ENCODE peak calls at places on chromosomes 6 and 20, in nine cellular contexts. Z, K, X, Y, F, E, H, P and I are unnamed samples.
A peak's percentile ranks its signal among the peaks of the same experiment; 100 is the strongest.

GRCh38 chr6:34986845-34987246 is 97.8 kb downstream of the ANKS1A start:
- DNase-seq in H (peak; percentile 71), E (peak; percentile 63), Z (peak; percentile 90), X (peak; percentile 67), P (peak; percentile 74), F (peak; percentile 92), Y (peak; percentile 93), K (peak; percentile 83), I (peak; percentile 56)

GRCh38 chr6:34497411-34497810 is 31.5 kb downstream of the PACSIN1 start:
- DNase-seq in P (no peak), Y (no peak), F (no peak), K (no peak), Z (no peak), H (no peak), E (no peak), X (no peak), I (no peak)

GRCh38 chr20:5776074-5776473 is 25.9 kb downstream of the SHLD1 start:
- DNase-seq in K (no peak), X (no peak), H (no peak), F (no peak), P (no peak), Z (no peak), Y (no peak), E (no peak), I (no peak)

GRCh38 chr20:271528-271927 is 14.0 kb downstream of the DEFB132 start:
- DNase-seq in P (no peak), Y (no peak), K (no peak), E (no peak), X (peak; percentile 10), H (no peak), F (no peak), Z (no peak), I (no peak)

GRCh38 chr20:12699374-12700228 is 309.2 kb upstream of the SPTLC3 start:
- DNase-seq in F (no peak), P (no peak), Y (peak; percentile 41), K (no peak), E (no peak), X (no peak), Z (no peak), H (no peak), I (no peak)

GRCh38 chr6:33896391-33897192 is 92.8 kb upstream of the MLN start:
- DNase-seq in K (peak; percentile 7), E (no peak), Y (no peak), X (no peak), P (no peak), H (no peak), Z (peak; percentile 43), F (no peak), I (no peak)

GRCh38 chr6:41531591-41532582 is 14.3 kb upstream of the FOXP4 start:
- DNase-seq in Y (peak; percentile 36), P (no peak), F (no peak), X (peak; percentile 72), K (peak; percentile 55), H (no peak), Z (peak; percentile 82), E (no peak), I (peak; percentile 28)

GRCh38 chr6:165439928-165440554 is 130.6 kb upstream of the C6orf118 start:
- DNase-seq in K (peak; percentile 77), Y (peak; percentile 68), E (peak; percentile 69), X (no peak), F (peak; percentile 59), H (peak; percentile 21), Z (peak; percentile 8), P (no peak), I (peak; percentile 4)

GRCh38 chr6:165819394-165819793 is 156.4 kb upstream of the PDE10A start:
- DNase-seq in X (no peak), F (no peak), Z (no peak), K (no peak), E (no peak), Y (no peak), P (no peak), H (no peak), I (no peak)

GRCh38 chr6:148251286-148251685 is 91.4 kb upstream of the SASH1 start:
- DNase-seq in Z (peak; percentile 77), P (no peak), Y (peak; percentile 28), H (peak; percentile 37), X (no peak), F (peak; percentile 38), E (peak; percentile 46), K (peak; percentile 70), I (peak; percentile 54)

GRCh38 chr20:50648651-50649050 is 42.7 kb downstream of the RIPOR3 start:
- DNase-seq in Y (no peak), F (no peak), E (no peak), X (no peak), H (no peak), Z (no peak), K (no peak), P (no peak), I (no peak)

GRCh38 chr20:14997791-14998190 is 660.4 kb upstream of the FLRT3 start:
- DNase-seq in Z (peak; percentile 91), Y (no peak), H (no peak), E (peak; percentile 73), K (peak; percentile 70), P (peak; percentile 9), X (no peak), F (no peak), I (peak; percentile 51)

GRCh38 chr20:54668271-54669053 is 193.1 kb downstream of the DOK5 start:
- DNase-seq in F (peak; percentile 58), K (no peak), Z (peak; percentile 45), X (no peak), Y (peak; percentile 62), P (peak; percentile 23), E (peak; percentile 26), H (peak; percentile 41), I (no peak)

GRCh38 chr6:160974304-160974771 is 17.2 kb upstream of the MAP3K4 start:
- DNase-seq in E (no peak), H (no peak), P (no peak), Z (peak; percentile 97), F (peak; percentile 55), Y (peak; percentile 53), X (no peak), K (peak; percentile 94), I (peak; percentile 96)

GRCh38 chr6:47852727-47853126 is 70.9 kb downstream of the OPN5 start:
- DNase-seq in F (no peak), Z (peak; percentile 2), X (no peak), Y (no peak), H (no peak), K (no peak), P (no peak), E (peak; percentile 2), I (no peak)

GRCh38 chr20:36491901-36492617 is 49.3 kb upstream of the MYL9 start:
- DNase-seq in P (peak; percentile 91), H (no peak), Z (no peak), E (no peak), K (peak; percentile 47), X (no peak), Y (peak; percentile 2), F (no peak), I (peak; percentile 25)

GRCh38 chr6:163943647-163944395 is 529.3 kb downstream of the QKI start:
- DNase-seq in K (peak; percentile 54), X (peak; percentile 82), P (peak; percentile 51), Y (peak; percentile 39), F (peak; percentile 41), E (no peak), Z (no peak), H (no peak), I (no peak)
- H3K4me3 ChIP-seq in K (peak overlapping the region; percentile 31), X (peak overlapping the region; percentile 12), P (peak overlapping the region; percentile 27), Y (no peak overlapping the region), F (no peak overlapping the region), E (no peak overlapping the region), Z (no peak overlapping the region), H (no peak overlapping the region), I (peak overlapping the region; percentile 4)

DNA sequence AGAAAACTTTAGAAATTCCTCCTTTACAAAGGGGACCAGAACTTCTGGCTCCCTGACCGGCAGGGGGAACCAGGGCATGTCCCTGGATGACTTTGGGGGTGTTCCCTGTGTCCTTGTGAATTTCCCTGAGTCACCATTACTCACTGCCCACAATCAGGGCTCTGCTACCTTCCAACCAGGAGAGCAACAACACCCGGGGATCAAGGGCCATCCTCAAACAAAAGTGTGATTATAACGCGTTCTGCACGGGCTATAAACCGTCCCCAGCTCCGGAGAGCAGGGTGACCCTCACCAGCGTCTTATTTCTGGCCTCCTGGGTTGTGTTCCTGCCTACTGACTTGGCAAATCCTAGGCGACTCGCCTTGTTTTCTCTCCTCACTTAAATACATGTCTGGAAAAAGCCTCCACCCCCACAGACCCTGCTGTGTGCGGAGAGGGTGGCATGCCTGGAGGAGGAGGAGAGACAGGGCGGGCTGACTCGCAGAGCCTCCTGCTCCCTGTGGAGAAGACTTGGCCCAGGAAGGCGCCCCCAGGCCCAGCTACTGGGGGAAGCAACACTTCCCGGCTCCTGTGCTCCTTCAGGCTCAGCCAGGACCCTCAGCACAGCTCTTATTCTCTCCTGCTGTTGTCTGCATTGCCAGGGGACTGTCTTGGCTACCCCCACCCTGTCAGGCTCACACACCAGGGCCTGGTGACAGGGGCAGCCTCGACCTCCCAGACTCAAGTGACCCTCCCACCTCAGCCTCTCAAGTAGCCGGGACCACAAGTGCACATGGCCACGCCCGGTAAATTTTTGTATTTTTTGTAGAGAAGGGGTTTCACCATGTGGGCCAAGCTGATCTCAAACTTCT is 54.1 kb downstream of the FGD2 start:
- DNase-seq in H (peak; percentile 99), X (peak; percentile 95), Z (peak; percentile 97), E (peak; percentile 95), K (peak; percentile 94), Y (peak; percentile 90), P (peak; percentile 77), F (peak; percentile 70), I (peak; percentile 90)
- H3K4me3 ChIP-seq in H (peak overlapping the region; percentile 32), X (peak overlapping the region; percentile 1), Z (peak overlapping the region; percentile 6), E (peak overlapping the region; percentile 8), K (no peak overlapping the region), Y (no peak overlapping the region), P (peak overlapping the region; percentile 26), F (no peak overlapping the region), I (peak overlapping the region; percentile 23)

GRCh38 chr6:150145830-150146229 is 3.0 kb downstream of the PPP1R14C start:
- DNase-seq in Y (no peak), X (no peak), F (no peak), E (no peak), H (no peak), P (no peak), Z (no peak), K (no peak), I (no peak)

GRCh38 chr6:150146436-150146835 is 3.6 kb downstream of the PPP1R14C start:
- DNase-seq in H (no peak), E (no peak), Z (no peak), F (no peak), X (no peak), Y (no peak), K (no peak), P (no peak), I (no peak)

GRCh38 chr6:150144294-150144868 is 1.5 kb downstream of the PPP1R14C start:
- DNase-seq in E (no peak), F (no peak), X (no peak), H (no peak), Z (no peak), K (no peak), Y (no peak), P (no peak), I (no peak)

GRCh38 chr6:150143521-150144293 is 863 bp downstream of the PPP1R14C start:
- DNase-seq in K (no peak), X (no peak), P (no peak), Y (no peak), E (no peak), H (no peak), F (peak; percentile 44), Z (peak; percentile 12), I (no peak)

GRCh38 chr6:150145427-150145826 is 2.6 kb downstream of the PPP1R14C start:
- DNase-seq in Z (no peak), P (no peak), Y (no peak), H (no peak), K (no peak), F (peak; percentile 69), E (no peak), X (no peak), I (no peak)
- H3K4me3 ChIP-seq in Z (no peak overlapping the region), P (no peak overlapping the region), Y (no peak overlapping the region), H (no peak overlapping the region), K (no peak overlapping the region), F (peak overlapping the region; percentile 95), E (no peak overlapping the region), X (no peak overlapping the region), I (no peak overlapping the region)

GRCh38 chr6:70281923-70282902 is 20.7 kb downstream of the COL9A1 start:
- DNase-seq in F (peak; percentile 68), X (no peak), K (no peak), P (no peak), E (no peak), Y (peak; percentile 31), H (no peak), Z (no peak), I (no peak)
- H3K4me3 ChIP-seq in F (peak overlapping the region; percentile 19), X (no peak overlapping the region), K (no peak overlapping the region), P (peak overlapping the region; percentile 46), E (peak overlapping the region; percentile 12), Y (peak overlapping the region; percentile 16), H (no peak overlapping the region), Z (no peak overlapping the region), I (no peak overlapping the region)